ENCODE peak calls at places on chromosome 21, in seven cellular contexts. T, W, Z, C, I, U and G are unnamed samples.

GRCh38 chr21:17371470-17371869 is 141.4 kb upstream of the CXADR start:
- DNase-seq in T (no peak), W (no peak), Z (no peak), C (no peak), I (no peak), U (peak; percentile 39), G (no peak)

GRCh38 chr21:31732891-31733520 is 1.1 kb upstream of the SCAF4 start:
- DNase-seq in T (peak; percentile 66), W (peak; percentile 9), Z (no peak), C (no peak), I (peak; percentile 20), U (no peak), G (no peak)

GRCh38 chr21:15051652-15052554 is 12.9 kb downstream of the NRIP1 start:
- DNase-seq in T (no peak), W (peak; percentile 26), Z (peak; percentile 26), C (no peak), I (peak; percentile 28), U (peak; percentile 43), G (no peak)

GRCh38 chr21:27419153-27419552 is 452.3 kb upstream of the ADAMTS5 start:
- DNase-seq in T (no peak), W (no peak), Z (no peak), C (no peak), I (no peak), U (no peak), G (no peak)

GRCh38 chr21:38037416-38037815 is 121.2 kb upstream of the KCNJ6 start:
- DNase-seq in T (no peak), W (peak; percentile 47), Z (no peak), C (no peak), I (no peak), U (no peak), G (no peak)

GRCh38 chr21:36980280-36981048 is 14.0 kb upstream of the HLCS start:
- DNase-seq in T (no peak), W (no peak), Z (peak; percentile 32), C (peak; percentile 69), I (peak; percentile 36), U (no peak), G (peak; percentile 67)

GRCh38 chr21:26079376-26079775 is 91.2 kb downstream of the APP start:
- DNase-seq in T (no peak), W (no peak), Z (no peak), C (no peak), I (no peak), U (no peak), G (no peak)

GRCh38 chr21:19844334-19844733 is 1153.9 kb upstream of the NCAM2 start:
- DNase-seq in T (no peak), W (no peak), Z (no peak), C (no peak), I (no peak), U (no peak), G (no peak)

GRCh38 chr21:23955130-23955873 is 1652.0 kb downstream of the MRPL39 start:
- DNase-seq in T (no peak), W (no peak), Z (no peak), C (no peak), I (no peak), U (no peak), G (no peak)

GRCh38 chr21:31348188-31348587 is 4.1 kb upstream of the TIAM1 start:
- DNase-seq in T (no peak), W (no peak), Z (no peak), C (no peak), I (no peak), U (no peak), G (no peak)

GRCh38 chr21:37412603-37413360 is 46.2 kb downstream of the DYRK1A start:
- DNase-seq in T (no peak), W (no peak), Z (no peak), C (no peak), I (no peak), U (no peak), G (no peak)

GRCh38 chr21:38467911-38468310 is 30.4 kb downstream of the ERG start:
- DNase-seq in T (no peak), W (no peak), Z (no peak), C (no peak), I (no peak), U (no peak), G (no peak)

GRCh38 chr21:34885636-34886553 is 163.2 kb downstream of the RUNX1 start:
- DNase-seq in T (no peak), W (no peak), Z (no peak), C (no peak), I (peak; percentile 72), U (no peak), G (no peak)

GRCh38 chr21:25895565-25896205 is 160.9 kb downstream of the GABPA start:
- DNase-seq in T (no peak), W (no peak), Z (peak; percentile 17), C (no peak), I (no peak), U (no peak), G (no peak)

DNA sequence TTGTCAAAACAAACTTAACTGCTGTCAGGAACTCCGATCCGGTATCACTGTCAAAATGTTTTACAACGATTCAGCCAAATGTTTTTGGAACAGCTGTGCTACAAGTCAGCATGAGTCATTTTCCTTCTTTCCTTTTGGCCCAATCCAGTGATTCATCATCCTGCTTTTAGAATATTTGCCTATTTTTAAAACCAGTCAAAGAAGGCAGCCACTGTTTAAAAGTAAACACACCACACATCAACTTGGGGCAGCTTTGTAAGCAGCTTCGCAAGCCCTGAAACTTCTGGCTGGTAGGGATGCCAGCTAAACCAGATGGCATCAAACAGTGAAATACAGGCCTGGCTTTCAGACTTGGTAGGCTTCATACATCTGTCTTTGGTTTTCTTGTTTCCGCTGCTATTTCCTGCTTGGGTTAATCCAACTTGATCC is 14.9 kb downstream of the MAP3K7CL start:
- DNase-seq in T (peak; percentile 69), W (peak; percentile 17), Z (no peak), C (no peak), I (no peak), U (peak; percentile 83), G (no peak)
- H3K27ac ChIP-seq in T (peak overlapping the region; percentile 63), W (no peak overlapping the region), Z (no peak overlapping the region), C (peak overlapping the region; percentile 41), I (peak overlapping the region; percentile 45), U (peak overlapping the region; percentile 86), G (peak overlapping the region; percentile 31)

DNA sequence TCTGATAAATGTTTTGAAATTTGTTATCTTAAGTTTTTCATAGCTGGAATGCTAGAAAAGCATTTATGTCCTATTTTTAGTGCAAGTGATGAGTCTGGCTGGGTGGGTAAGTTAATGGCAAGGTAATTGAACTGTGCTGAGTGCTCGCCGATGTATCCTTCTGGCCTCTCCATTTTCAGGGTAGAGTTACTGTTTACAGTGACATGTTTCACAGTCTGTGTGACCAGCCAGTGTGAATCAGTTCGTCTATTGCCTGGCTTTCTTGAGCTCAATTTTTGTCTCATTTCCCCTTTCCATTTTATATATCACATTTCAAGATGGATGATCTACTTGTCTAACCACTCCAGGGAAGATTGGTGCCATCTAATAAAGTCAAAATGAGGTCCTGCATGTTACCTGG is 44.1 kb downstream of the ITSN1 start:
- DNase-seq in T (no peak), W (no peak), Z (no peak), C (no peak), I (no peak), U (no peak), G (no peak)
- H3K27ac ChIP-seq in T (no peak overlapping the region), W (peak overlapping the region; percentile 49), Z (peak overlapping the region; percentile 96), C (no peak overlapping the region), I (no peak overlapping the region), U (peak overlapping the region; percentile 87), G (no peak overlapping the region)

GRCh38 chr21:43646550-43647260 is 12.6 kb downstream of the HSF2BP start:
- DNase-seq in T (peak; percentile 95), W (peak; percentile 97), Z (peak; percentile 90), C (peak; percentile 92), I (peak; percentile 94), U (peak; percentile 91), G (peak; percentile 92)

GRCh38 chr21:43644609-43645008 is 14.7 kb downstream of the HSF2BP start:
- DNase-seq in T (no peak), W (peak; percentile 46), Z (no peak), C (no peak), I (no peak), U (peak; percentile 59), G (no peak)

GRCh38 chr21:43648171-43648570 is 11.1 kb downstream of the HSF2BP start:
- DNase-seq in T (no peak), W (no peak), Z (no peak), C (no peak), I (no peak), U (no peak), G (no peak)

GRCh38 chr21:43645414-43645891 is 13.8 kb downstream of the HSF2BP start:
- DNase-seq in T (peak; percentile 73), W (peak; percentile 90), Z (peak; percentile 71), C (no peak), I (peak; percentile 67), U (peak; percentile 84), G (no peak)

DNA sequence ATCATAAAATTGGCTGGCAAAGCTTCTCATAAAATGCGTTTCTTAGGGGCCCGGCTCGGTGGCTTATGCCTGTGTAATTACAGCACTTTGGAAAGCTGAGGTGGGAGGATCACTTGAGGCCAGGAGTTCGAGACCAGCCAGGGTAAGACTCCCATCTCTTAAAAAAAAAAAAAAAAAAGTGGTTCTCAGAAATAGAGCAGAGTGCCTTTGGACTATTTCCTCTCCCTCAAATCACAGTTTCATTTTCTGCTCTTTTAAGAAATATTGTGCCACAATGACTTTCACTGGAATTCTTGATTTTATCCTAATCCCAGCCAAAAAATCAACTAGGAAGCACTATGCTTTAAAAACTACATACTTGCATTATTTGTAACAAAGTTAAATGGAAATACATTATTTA is 13.3 kb downstream of the HSF2BP start:
- DNase-seq in T (no peak), W (peak; percentile 40), Z (no peak), C (no peak), I (no peak), U (no peak), G (no peak)
- H3K27ac ChIP-seq in T (peak overlapping the region; percentile 41), W (peak overlapping the region; percentile 97), Z (no peak overlapping the region), C (peak overlapping the region; percentile 22), I (peak overlapping the region; percentile 54), U (peak overlapping the region; percentile 65), G (peak overlapping the region; percentile 52)

GRCh38 chr21:44960141-44961092 is 20.6 kb downstream of the SLX9 start:
- DNase-seq in T (peak; percentile 61), W (no peak), Z (no peak), C (peak; percentile 44), I (no peak), U (no peak), G (peak; percentile 39)

GRCh38 chr21:44957901-44958451 is 18.1 kb downstream of the SLX9 start:
- DNase-seq in T (peak; percentile 68), W (no peak), Z (no peak), C (no peak), I (no peak), U (no peak), G (peak; percentile 47)

GRCh38 chr21:44959376-44960091 is 19.7 kb downstream of the SLX9 start:
- DNase-seq in T (peak; percentile 65), W (no peak), Z (no peak), C (peak; percentile 52), I (no peak), U (no peak), G (peak; percentile 37)

GRCh38 chr21:44957047-44957831 is 17.4 kb downstream of the SLX9 start:
- DNase-seq in T (peak; percentile 58), W (no peak), Z (no peak), C (peak; percentile 36), I (no peak), U (no peak), G (peak; percentile 38)

GRCh38 chr21:44958471-44959191 is 18.8 kb downstream of the SLX9 start:
- DNase-seq in T (peak; percentile 92), W (no peak), Z (no peak), C (peak; percentile 88), I (peak; percentile 55), U (peak; percentile 74), G (peak; percentile 64)
- H3K27ac ChIP-seq in T (peak overlapping the region; percentile 79), W (no peak overlapping the region), Z (peak overlapping the region; percentile 26), C (peak overlapping the region; percentile 81), I (peak overlapping the region; percentile 78), U (peak overlapping the region; percentile 67), G (peak overlapping the region; percentile 84)